ENCODE peak calls at places on chromosomes 4 and X, in seven cellular contexts. Z is fibroblast of lung, W is fibroblast of pulmonary artery, M is gastrocnemius medialis, C is sigmoid colon, O is cardiac fibroblast, T is astrocyte of the cerebellum. F is an unnamed sample.

GRCh38 chr4:7806080-7806630 is 133.5 kb downstream of the AFAP1 start:
- DNase-seq in Z (peak), W (peak), M (peak), C (peak), O (peak), T (peak), F (no peak)

GRCh38 chrX:109856974-109857373 is 123.9 kb upstream of the ACSL4 start:
- DNase-seq in Z (peak), W (peak), M (no peak), C (no peak), O (peak), T (no peak), F (no peak)

GRCh38 chrX:126815816-126816215 is 3.7 kb upstream of the PRR32 start:
- DNase-seq in Z (no peak), W (no peak), M (no peak), C (no peak), O (no peak), T (no peak), F (no peak)

GRCh38 chrX:108396986-108397385 is 41.2 kb downstream of the COL4A6 start:
- DNase-seq in Z (no peak), W (no peak), M (no peak), C (no peak), O (no peak), T (no peak), F (no peak)

GRCh38 chr4:117400039-117400835 is 314.9 kb upstream of the TRAM1L1 start:
- DNase-seq in Z (peak), W (peak), M (no peak), C (no peak), O (peak), T (peak), F (no peak)

GRCh38 chrX:15515931-15516330 is 15.3 kb downstream of the BMX start:
- DNase-seq in Z (no peak), W (peak), M (no peak), C (no peak), O (no peak), T (no peak), F (no peak)

GRCh38 chrX:77527233-77528001 is 80.2 kb downstream of the FGF16 start:
- DNase-seq in Z (peak), W (peak), M (no peak), C (peak), O (no peak), T (no peak), F (no peak)

GRCh38 chrX:19581786-19582185 is 66.5 kb upstream of the MAP3K15 start:
- DNase-seq in Z (no peak), W (no peak), M (no peak), C (no peak), O (no peak), T (no peak), F (no peak)

GRCh38 chr4:162770761-162771490 is 395.8 kb downstream of the NAF1 start:
- DNase-seq in Z (no peak), W (no peak), M (no peak), C (no peak), O (peak), T (no peak), F (no peak)

GRCh38 chr4:45063701-45064100 is 337.3 kb upstream of the GNPDA2 start:
- DNase-seq in Z (no peak), W (no peak), M (no peak), C (no peak), O (no peak), T (no peak), F (no peak)

GRCh38 chrX:103356897-103357296 is 591 bp downstream of the TCEAL9 start:
- DNase-seq in Z (no peak), W (no peak), M (no peak), C (no peak), O (no peak), T (no peak), F (no peak)

GRCh38 chr4:7448036-7448435 is 13.3 kb upstream of the PSAPL1 start:
- DNase-seq in Z (no peak), W (no peak), M (no peak), C (no peak), O (no peak), T (no peak), F (no peak)

GRCh38 chr4:94468093-94468492 is 16.4 kb downstream of the PDLIM5 start:
- DNase-seq in Z (no peak), W (no peak), M (no peak), C (no peak), O (no peak), T (no peak), F (no peak)

GRCh38 chrX:72306085-72306801 is 529 bp upstream of the CITED1 start:
- DNase-seq in Z (no peak), W (peak), M (no peak), C (no peak), O (no peak), T (no peak), F (no peak)

GRCh38 chr4:43360296-43360695 is 467.8 kb downstream of the GRXCR1 start:
- DNase-seq in Z (no peak), W (no peak), M (no peak), C (no peak), O (no peak), T (no peak), F (no peak)

GRCh38 chr4:75777589-75777988 is 53.2 kb downstream of the USO1 start:
- DNase-seq in Z (no peak), W (no peak), M (no peak), C (no peak), O (no peak), T (no peak), F (no peak)

GRCh38 chr4:80173387-80173786 is 23.9 kb upstream of the PRDM8 start:
- DNase-seq in Z (no peak), W (peak), M (no peak), C (no peak), O (peak), T (peak), F (peak)

GRCh38 chrX:154074199-154074598 is 23.3 kb downstream of the MECP2 start:
- DNase-seq in Z (peak), W (peak), M (no peak), C (peak), O (peak), T (peak), F (peak)

GRCh38 chrX:76987381-76987780 is 459.8 kb upstream of the FGF16 start:
- DNase-seq in Z (no peak), W (no peak), M (no peak), C (no peak), O (no peak), T (no peak), F (no peak)

GRCh38 chr4:158590219-158590618 is 68.5 kb downstream of the RXFP1 start:
- DNase-seq in Z (no peak), W (no peak), M (no peak), C (no peak), O (no peak), T (no peak), F (no peak)

GRCh38 chrX:19097553-19097952 is 24.7 kb downstream of the ADGRG2 start:
- DNase-seq in Z (no peak), W (no peak), M (no peak), C (no peak), O (no peak), T (no peak), F (no peak)

GRCh38 chr4:89755210-89755609 is 81.8 kb downstream of the SNCA start:
- DNase-seq in Z (peak), W (peak), M (no peak), C (no peak), O (no peak), T (no peak), F (no peak)

GRCh38 chrX:71609095-71609750 is 9.1 kb downstream of the CXCR3 start:
- DNase-seq in Z (no peak), W (no peak), M (no peak), C (no peak), O (no peak), T (no peak), F (no peak)

GRCh38 chrX:43973249-43973672 is at the start of gene NDP:
- DNase-seq in Z (peak), W (no peak), M (no peak), C (no peak), O (peak), T (no peak), F (no peak)

GRCh38 chrX:82649645-82650044 is 858.4 kb upstream of the POU3F4 start:
- DNase-seq in Z (no peak), W (no peak), M (no peak), C (no peak), O (no peak), T (no peak), F (no peak)

GRCh38 chr4:28287837-28288236 is 1427.2 kb downstream of the STIM2 start:
- DNase-seq in Z (peak), W (peak), M (no peak), C (no peak), O (peak), T (peak), F (peak)

GRCh38 chr4:164748375-164748774 is 5.6 kb upstream of the SMIM31 start:
- DNase-seq in Z (peak), W (peak), M (no peak), C (no peak), O (peak), T (peak), F (no peak)

GRCh38 chrX:112901821-112902732 is 61.4 kb upstream of the AMOT start:
- DNase-seq in Z (no peak), W (no peak), M (no peak), C (no peak), O (no peak), T (no peak), F (no peak)

GRCh38 chr4:143399113-143399949 is 62.7 kb downstream of the GAB1 start:
- DNase-seq in Z (peak), W (peak), M (no peak), C (no peak), O (peak), T (no peak), F (no peak)

GRCh38 chrX:119429471-119429870 is 30.3 kb downstream of the SLC25A43 start:
- DNase-seq in Z (no peak), W (no peak), M (no peak), C (no peak), O (no peak), T (no peak), F (no peak)

GRCh38 chr4:87461281-87461700 is 38.9 kb downstream of the NUDT9 start:
- DNase-seq in Z (peak), W (peak), M (no peak), C (no peak), O (peak), T (peak), F (no peak)

GRCh38 chr4:168923526-168924194 is 86.4 kb downstream of the CBR4 start:
- DNase-seq in Z (peak), W (peak), M (peak), C (no peak), O (peak), T (peak), F (peak)

GRCh38 chrX:120456973-120457372 is 12.1 kb downstream of the LAMP2 start:
- DNase-seq in Z (no peak), W (no peak), M (no peak), C (no peak), O (peak), T (no peak), F (peak)

GRCh38 chrX:56745019-56745418 is 16.0 kb downstream of the NBDY start:
- DNase-seq in Z (peak), W (peak), M (no peak), C (no peak), O (peak), T (no peak), F (peak)

GRCh38 chrX:24862343-24862742 is 153.4 kb downstream of the ARX start:
- DNase-seq in Z (peak), W (peak), M (no peak), C (no peak), O (peak), T (no peak), F (no peak)

DNA sequence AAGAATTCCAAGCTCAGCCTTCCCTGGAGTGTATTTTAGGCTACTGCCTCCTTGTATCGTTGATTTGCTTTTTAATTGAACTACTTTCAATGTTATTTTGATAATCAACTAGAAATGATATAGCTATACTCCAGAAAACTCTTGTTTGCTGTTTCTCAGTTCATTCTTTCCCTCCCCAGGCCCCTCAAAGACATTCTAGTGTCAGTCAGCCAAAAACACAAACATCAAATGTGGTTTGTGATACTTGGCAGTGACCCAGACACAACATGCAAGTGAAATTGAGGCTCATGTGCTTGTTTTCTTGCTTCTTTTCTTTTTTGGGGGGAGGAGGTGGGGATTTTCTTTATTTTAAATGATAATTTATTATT is 7.6 kb downstream of the FAT4 start:
- DNase-seq in Z (peak), W (peak), M (peak), C (no peak), O (peak), T (peak), F (no peak)
- H3K4me3 ChIP-seq in Z (peak), W (peak), M (peak), C (peak), O (peak), T (peak), F (peak)

GRCh38 chrX:49282647-49283011 is 13.0 kb downstream of the PPP1R3F start:
- DNase-seq in Z (peak), W (peak), M (no peak), C (peak), O (peak), T (no peak), F (no peak)
- TF ChIP-seq CTCF in Z (peak), W (peak), M (no peak), C (peak), O (peak), T (peak), F (peak)

GRCh38 chr4:112279025-112279881 is 6.5 kb downstream of the TIFA start:
- DNase-seq in Z (peak), W (no peak), M (no peak), C (no peak), O (no peak), T (no peak), F (no peak)

GRCh38 chr4:112282860-112283667 is 2.6 kb downstream of the TIFA start:
- DNase-seq in Z (no peak), W (no peak), M (no peak), C (no peak), O (no peak), T (no peak), F (no peak)

GRCh38 chr4:112279882-112280315 is 5.8 kb downstream of the TIFA start:
- DNase-seq in Z (no peak), W (no peak), M (no peak), C (no peak), O (no peak), T (no peak), F (no peak)

GRCh38 chr4:112277705-112278448 is 7.8 kb downstream of the TIFA start:
- DNase-seq in Z (no peak), W (no peak), M (no peak), C (no peak), O (no peak), T (no peak), F (no peak)

GRCh38 chr4:112280657-112281056 is 5.0 kb downstream of the TIFA start:
- DNase-seq in Z (no peak), W (no peak), M (no peak), C (no peak), O (no peak), T (no peak), F (no peak)
- H3K4me3 ChIP-seq in Z (no peak), W (no peak), M (no peak), C (no peak), O (no peak), T (no peak), F (no peak)

DNA sequence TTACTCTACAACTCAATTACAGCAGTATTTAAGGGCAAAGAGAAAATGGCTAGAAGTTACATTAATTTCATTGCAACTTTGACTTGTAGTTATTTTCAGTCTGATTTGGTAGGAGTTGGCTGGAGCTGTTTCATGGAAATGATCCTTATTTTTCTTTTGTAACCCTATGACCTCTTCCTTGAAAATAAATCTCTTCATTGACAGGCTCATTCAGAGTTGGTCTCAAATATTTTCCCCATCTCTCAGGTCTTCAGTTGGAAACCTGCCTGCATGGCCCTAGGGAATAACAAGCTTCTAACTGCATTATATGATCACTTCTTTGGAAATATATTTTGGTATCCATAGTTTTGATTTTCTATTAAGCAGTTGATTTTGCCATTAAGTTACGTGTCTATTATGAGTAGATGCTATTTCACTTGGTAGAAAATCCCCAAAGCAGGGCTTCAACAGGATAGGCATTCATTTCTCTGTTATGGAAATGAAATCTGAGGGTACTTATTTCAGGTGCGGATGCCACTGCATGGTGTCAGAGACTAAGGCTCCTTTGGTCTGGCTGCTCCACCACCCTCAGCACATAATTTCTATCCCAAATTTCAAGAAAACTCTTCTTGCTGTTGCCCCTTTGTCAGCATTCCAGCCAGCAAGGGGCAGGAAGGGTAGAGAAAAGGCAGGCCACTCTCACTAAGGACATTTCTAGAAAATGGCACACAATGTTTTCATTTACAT is 502.5 kb downstream of the SPRY1 start:
- DNase-seq in Z (no peak), W (no peak), M (no peak), C (no peak), O (no peak), T (no peak), F (no peak)
- TF ChIP-seq CTCF in Z (no peak), W (no peak), M (no peak), C (no peak), O (no peak), T (no peak), F (no peak)

DNA sequence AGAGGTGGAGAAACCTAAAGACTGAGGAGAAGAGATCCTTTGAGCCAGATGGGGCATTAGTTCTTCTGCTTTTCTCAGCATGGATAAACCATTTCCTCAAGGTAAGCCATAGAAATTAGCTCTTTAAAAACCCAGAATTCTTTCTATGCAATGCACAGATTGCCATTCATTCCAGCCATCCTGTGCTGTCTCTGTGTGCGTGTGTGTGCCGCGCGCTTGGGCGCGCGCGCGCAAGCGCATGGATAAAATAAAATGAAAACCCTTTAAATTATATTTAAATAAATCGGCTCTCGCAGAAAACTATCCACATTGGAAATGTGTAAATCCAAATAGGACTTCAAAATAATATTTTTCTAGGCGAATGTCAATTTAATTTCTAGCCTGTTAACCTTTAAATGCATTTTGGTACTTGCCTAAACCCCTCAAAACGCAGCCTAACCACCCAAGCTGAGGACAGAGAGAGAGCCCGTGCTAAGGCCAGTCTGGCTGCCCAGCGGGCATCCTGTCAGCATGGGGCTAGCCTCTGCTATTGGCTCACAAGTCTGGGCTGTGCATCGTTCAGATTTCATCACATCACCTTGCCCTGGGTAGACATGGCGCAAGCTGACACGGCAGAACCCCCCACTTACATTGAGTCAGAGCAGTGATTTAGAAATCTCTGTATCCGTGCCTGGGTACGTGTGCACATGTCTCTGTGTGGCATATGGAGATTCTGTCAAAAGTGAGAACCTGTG is 112.9 kb upstream of the VAMP7 start:
- DNase-seq in Z (peak), W (peak), M (no peak), C (no peak), O (peak), T (no peak), F (peak)
- H3K4me3 ChIP-seq in Z (peak), W (peak), M (peak), C (peak), O (peak), T (peak), F (peak)

GRCh38 chrX:41092776-41093175 is 7.5 kb downstream of the USP9X start:
- DNase-seq in Z (no peak), W (no peak), M (no peak), C (no peak), O (no peak), T (no peak), F (no peak)

GRCh38 chrX:41095962-41096955 is 11.0 kb downstream of the USP9X start:
- DNase-seq in Z (peak), W (no peak), M (no peak), C (no peak), O (no peak), T (no peak), F (no peak)

GRCh38 chrX:41090568-41091238 is 5.5 kb downstream of the USP9X start:
- DNase-seq in Z (no peak), W (no peak), M (no peak), C (no peak), O (no peak), T (no peak), F (no peak)

GRCh38 chrX:41097326-41097725 is 12.1 kb downstream of the USP9X start:
- DNase-seq in Z (no peak), W (no peak), M (no peak), C (no peak), O (no peak), T (no peak), F (no peak)

GRCh38 chrX:41095174-41095573 is 9.9 kb downstream of the USP9X start:
- DNase-seq in Z (no peak), W (no peak), M (no peak), C (no peak), O (no peak), T (no peak), F (no peak)
- TF ChIP-seq CTCF in Z (no peak), W (no peak), M (no peak), C (no peak), O (no peak), T (no peak), F (no peak)

DNA sequence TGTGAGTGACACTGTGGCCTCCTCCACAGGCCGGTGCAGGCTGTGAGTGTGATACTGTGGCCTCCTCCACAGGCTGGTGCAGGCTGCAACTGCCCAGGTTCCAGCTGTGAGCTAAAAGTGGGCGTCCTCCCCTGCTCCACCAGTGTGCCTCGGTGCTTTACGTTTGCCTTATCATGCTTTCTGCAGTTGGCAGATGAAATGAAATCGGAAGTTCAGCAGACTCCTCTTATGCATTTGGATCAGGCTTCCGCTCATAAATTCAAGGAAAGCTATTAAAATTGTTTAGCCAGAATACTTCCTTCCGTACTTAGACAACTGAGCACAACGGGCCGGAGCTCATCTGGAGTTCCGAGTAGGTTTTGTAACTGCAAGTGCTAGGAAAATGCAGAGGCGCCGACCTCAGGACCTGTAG is 12.0 kb downstream of the CYP4V2 start:
- DNase-seq in Z (peak), W (peak), M (no peak), C (no peak), O (no peak), T (no peak), F (no peak)
- H3K4me3 ChIP-seq in Z (peak), W (peak), M (no peak), C (no peak), O (no peak), T (no peak), F (no peak)

GRCh38 chr4:153232768-153233167 is 28.5 kb downstream of the TRIM2 start:
- DNase-seq in Z (no peak), W (no peak), M (no peak), C (no peak), O (no peak), T (no peak), F (no peak)
- TF ChIP-seq CTCF in Z (peak), W (peak), M (no peak), C (no peak), O (peak), T (peak), F (peak)

GRCh38 chr4:109432676-109433075 is 939 bp upstream of the SEC24B start:
- DNase-seq in Z (peak), W (peak), M (no peak), C (no peak), O (peak), T (peak), F (peak)
- H3K4me3 ChIP-seq in Z (peak), W (peak), M (peak), C (peak), O (peak), T (peak), F (peak)

F was measured in AG09309.